ENCODE peak calls at places on chromosomes 3 and 15, in four cellular contexts. One of them, this sample, is unnamed.

GRCh38 chr3:84904819-84905555 is 53.8 kb upstream of the CADM2 start:
- DNase-seq in mammary epithelial cell: no peak
- DNase-seq in foreskin fibroblast: no peak
- DNase-seq in AG04450: no peak
- DNase-seq in this sample: no peak

GRCh38 chr15:97061392-97061791 is 730.9 kb downstream of the NR2F2 start:
- DNase-seq in foreskin fibroblast: no peak
- DNase-seq in AG04450: no peak
- DNase-seq in mammary epithelial cell: no peak
- DNase-seq in this sample: no peak

GRCh38 chr15:39438795-39439577 is 141.9 kb upstream of the THBS1 start:
- DNase-seq in AG04450: no peak
- DNase-seq in foreskin fibroblast: no peak
- DNase-seq in mammary epithelial cell: no peak
- DNase-seq in this sample: no peak

GRCh38 chr3:196227086-196227485 is 10.8 kb downstream of the SLC51A start:
- DNase-seq in mammary epithelial cell: no peak
- DNase-seq in foreskin fibroblast: no peak
- DNase-seq in AG04450: no peak
- DNase-seq in this sample: no peak

GRCh38 chr3:10753964-10754363 is 62.1 kb upstream of the SLC6A11 start:
- DNase-seq in AG04450: no peak
- DNase-seq in mammary epithelial cell: peak
- DNase-seq in foreskin fibroblast: peak
- DNase-seq in this sample: peak

GRCh38 chr3:4419920-4420319 is 47.1 kb downstream of the SUMF1 start:
- DNase-seq in foreskin fibroblast: no peak
- DNase-seq in AG04450: no peak
- DNase-seq in mammary epithelial cell: no peak
- DNase-seq in this sample: no peak

GRCh38 chr3:139355937-139356336 is 12.1 kb downstream of the MRPS22 start:
- DNase-seq in AG04450: no peak
- DNase-seq in foreskin fibroblast: no peak
- DNase-seq in mammary epithelial cell: no peak
- DNase-seq in this sample: no peak

GRCh38 chr3:30676424-30677346 is 70.3 kb downstream of the TGFBR2 start:
- DNase-seq in mammary epithelial cell: no peak
- DNase-seq in AG04450: no peak
- DNase-seq in foreskin fibroblast: no peak
- DNase-seq in this sample: no peak

GRCh38 chr3:50609743-50610085 is 1.9 kb downstream of the CISH start:
- DNase-seq in foreskin fibroblast: no peak
- DNase-seq in AG04450: no peak
- DNase-seq in mammary epithelial cell: no peak
- DNase-seq in this sample: no peak

GRCh38 chr3:142785996-142786395 is 62.2 kb downstream of the TRPC1 start:
- DNase-seq in foreskin fibroblast: no peak
- DNase-seq in mammary epithelial cell: no peak
- DNase-seq in AG04450: no peak
- DNase-seq in this sample: no peak

GRCh38 chr3:153072856-153073255 is 89.2 kb upstream of the RAP2B start:
- DNase-seq in AG04450: no peak
- DNase-seq in foreskin fibroblast: no peak
- DNase-seq in mammary epithelial cell: no peak
- DNase-seq in this sample: no peak

GRCh38 chr3:138774529-138775253 is 60.0 kb downstream of the PIK3CB start:
- DNase-seq in foreskin fibroblast: peak
- DNase-seq in AG04450: peak
- DNase-seq in mammary epithelial cell: peak
- DNase-seq in this sample: peak

GRCh38 chr15:90637693-90638092 is 79.5 kb upstream of the BLM start:
- DNase-seq in foreskin fibroblast: no peak
- DNase-seq in AG04450: no peak
- DNase-seq in mammary epithelial cell: no peak
- DNase-seq in this sample: no peak

GRCh38 chr15:70342141-70342540 is 244.4 kb upstream of the TLE3 start:
- DNase-seq in foreskin fibroblast: no peak
- DNase-seq in mammary epithelial cell: no peak
- DNase-seq in AG04450: no peak
- DNase-seq in this sample: no peak

GRCh38 chr15:31214864-31215489 is 111.7 kb upstream of the KLF13 start:
- DNase-seq in mammary epithelial cell: peak
- DNase-seq in AG04450: no peak
- DNase-seq in foreskin fibroblast: peak
- DNase-seq in this sample: no peak

GRCh38 chr3:36381311-36381956 is 1.1 kb downstream of the STAC start:
- DNase-seq in foreskin fibroblast: no peak
- DNase-seq in AG04450: no peak
- DNase-seq in mammary epithelial cell: no peak
- DNase-seq in this sample: no peak

GRCh38 chr3:32912046-32912445 is 39.4 kb upstream of the CCR4 start:
- DNase-seq in mammary epithelial cell: no peak
- DNase-seq in foreskin fibroblast: no peak
- DNase-seq in AG04450: no peak
- DNase-seq in this sample: no peak

GRCh38 chr3:70615286-70615685 is 302.8 kb upstream of the MDFIC2 start:
- DNase-seq in mammary epithelial cell: no peak
- DNase-seq in AG04450: no peak
- DNase-seq in foreskin fibroblast: no peak
- DNase-seq in this sample: no peak

GRCh38 chr3:197807969-197808587 is 17.0 kb downstream of the LRCH3 start:
- DNase-seq in mammary epithelial cell: no peak
- DNase-seq in foreskin fibroblast: no peak
- DNase-seq in AG04450: no peak
- DNase-seq in this sample: peak

GRCh38 chr3:140883428-140883827 is 58.2 kb upstream of the SLC25A36 start:
- DNase-seq in mammary epithelial cell: no peak
- DNase-seq in AG04450: no peak
- DNase-seq in foreskin fibroblast: no peak
- DNase-seq in this sample: no peak

GRCh38 chr3:78035020-78035660 is 995.2 kb downstream of the ROBO2 start:
- DNase-seq in foreskin fibroblast: no peak
- DNase-seq in mammary epithelial cell: no peak
- DNase-seq in AG04450: no peak
- DNase-seq in this sample: no peak

GRCh38 chr3:31981206-31982181 is at the start of the genes OSBPL10 and ZNF860:
- DNase-seq in mammary epithelial cell: peak
- DNase-seq in foreskin fibroblast: peak
- DNase-seq in AG04450: peak
- DNase-seq in this sample: peak

GRCh38 chr15:84983711-84984110 is 2.1 kb downstream of the PDE8A start:
- DNase-seq in foreskin fibroblast: no peak
- DNase-seq in mammary epithelial cell: no peak
- DNase-seq in AG04450: no peak
- DNase-seq in this sample: no peak

GRCh38 chr3:58041826-58042324 is 33.7 kb downstream of the FLNB start:
- DNase-seq in foreskin fibroblast: no peak
- DNase-seq in mammary epithelial cell: peak
- DNase-seq in AG04450: peak
- DNase-seq in this sample: peak

GRCh38 chr15:48657891-48658591 is 12.5 kb upstream of the FBN1 start:
- DNase-seq in foreskin fibroblast: no peak
- DNase-seq in mammary epithelial cell: no peak
- DNase-seq in AG04450: no peak
- DNase-seq in this sample: no peak

DNA sequence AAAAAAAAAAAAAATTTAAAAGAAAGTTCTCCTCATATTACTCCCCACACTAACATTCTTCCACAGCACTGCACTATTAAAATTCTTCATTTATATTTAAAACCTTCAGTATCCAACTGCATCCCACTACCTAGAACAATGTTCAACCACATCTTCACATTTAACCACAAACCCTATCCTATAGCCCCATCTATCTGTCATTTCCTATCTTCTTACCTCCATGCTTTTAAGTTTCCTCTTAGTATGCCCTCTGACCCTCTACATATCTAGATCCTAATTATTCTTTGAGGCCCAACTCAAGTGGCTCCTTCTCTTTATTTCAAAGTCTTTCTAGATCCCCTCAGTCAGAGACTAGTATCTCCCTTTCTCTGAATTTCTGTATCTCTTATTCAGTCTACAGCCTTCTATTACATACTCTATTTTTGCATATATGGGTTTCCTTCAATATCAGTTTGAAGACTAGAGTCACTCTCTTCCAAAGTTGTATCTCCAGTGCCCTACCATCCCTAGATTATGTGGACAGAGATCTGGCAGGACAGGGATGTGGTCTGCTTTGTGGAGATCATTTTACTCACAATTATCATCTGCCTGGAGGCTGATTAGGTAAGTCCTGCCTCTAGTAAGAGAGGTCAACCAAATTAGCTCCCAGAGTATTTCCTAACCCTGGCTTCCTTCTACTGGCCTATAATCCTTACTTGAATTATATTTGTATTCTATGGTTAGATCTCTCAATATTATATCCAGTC is 1.4 kb downstream of the CIAO2A start:
- DNase-seq in AG04450: no peak
- DNase-seq in foreskin fibroblast: no peak
- DNase-seq in mammary epithelial cell: no peak
- DNase-seq in this sample: no peak
- TF ChIP-seq CTCF in AG04450: no peak
- TF ChIP-seq CTCF in foreskin fibroblast: no peak
- TF ChIP-seq CTCF in mammary epithelial cell: no peak
- TF ChIP-seq CTCF in this sample: peak

GRCh38 chr3:134299185-134299887 is 48.7 kb upstream of the RYK start:
- DNase-seq in foreskin fibroblast: no peak
- DNase-seq in AG04450: no peak
- DNase-seq in mammary epithelial cell: peak
- DNase-seq in this sample: peak
- TF ChIP-seq CTCF in foreskin fibroblast: peak
- TF ChIP-seq CTCF in AG04450: peak
- TF ChIP-seq CTCF in mammary epithelial cell: peak
- TF ChIP-seq CTCF in this sample: peak

GRCh38 chr15:101723874-101724674 is at the start of gene TARS3:
- DNase-seq in mammary epithelial cell: peak
- DNase-seq in foreskin fibroblast: peak
- DNase-seq in AG04450: peak
- DNase-seq in this sample: peak
- TF ChIP-seq CTCF in mammary epithelial cell: no peak
- TF ChIP-seq CTCF in foreskin fibroblast: no peak
- TF ChIP-seq CTCF in AG04450: no peak
- TF ChIP-seq CTCF in this sample: peak

DNA sequence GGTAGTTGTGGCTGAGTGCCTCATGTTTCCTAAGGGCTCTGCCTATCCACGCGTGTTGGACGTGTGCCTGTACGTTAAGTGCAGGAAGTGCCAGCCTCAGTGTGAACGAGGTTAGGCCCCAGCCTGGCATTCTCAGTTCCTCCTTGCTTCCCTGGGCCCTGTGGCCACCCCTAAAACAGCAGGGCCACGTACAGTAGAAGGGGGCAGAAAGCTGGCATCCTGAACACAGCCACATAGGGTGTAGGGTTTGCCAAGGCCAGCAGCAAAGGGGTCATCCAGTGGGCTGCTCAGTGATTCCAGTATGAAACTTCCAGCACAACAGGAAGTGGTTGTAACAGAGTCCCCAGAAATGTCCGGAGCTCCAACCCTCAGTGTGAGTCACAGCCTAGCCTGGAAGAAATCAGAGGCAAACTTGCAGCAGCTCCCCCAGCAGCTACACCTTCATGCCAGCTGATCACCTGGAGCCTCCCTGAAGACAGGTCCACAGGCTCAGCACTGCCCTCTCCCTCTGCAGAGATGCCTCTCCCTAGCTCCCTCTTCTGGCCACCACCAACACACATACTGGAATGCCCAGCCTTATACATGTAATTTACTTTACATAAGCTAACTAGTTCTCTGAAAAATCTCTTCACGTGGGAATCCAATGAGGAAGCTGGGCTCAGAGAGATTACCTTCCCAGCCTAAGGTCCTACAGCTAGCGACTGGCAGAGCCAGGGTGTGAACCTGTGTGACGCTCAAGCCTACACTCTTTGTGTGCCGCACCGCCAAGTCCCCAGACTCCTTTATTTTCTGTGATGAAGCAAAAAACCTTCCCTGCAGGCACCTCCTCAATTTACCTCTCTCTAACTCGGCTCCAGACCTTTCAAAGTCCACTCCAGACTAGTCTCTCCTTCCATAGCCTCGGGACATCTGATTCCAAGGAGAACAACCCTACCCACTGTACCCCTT is 26.6 kb downstream of the ILDR1 start:
- DNase-seq in mammary epithelial cell: peak
- DNase-seq in foreskin fibroblast: peak
- DNase-seq in AG04450: peak
- DNase-seq in this sample: peak
- TF ChIP-seq CTCF in mammary epithelial cell: peak
- TF ChIP-seq CTCF in foreskin fibroblast: peak
- TF ChIP-seq CTCF in AG04450: peak
- TF ChIP-seq CTCF in this sample: peak

This sample was measured in HFFc6.